ENCODE peak calls at places on chromosome 10, in seven cellular contexts. One of them, this sample, is unnamed.

GRCh38 chr10:68144709-68145108 is 35.4 kb downstream of the MYPN start:
- DNase-seq in Peyer's patch: no peak
- DNase-seq in adrenal gland: no peak
- DNase-seq in A673: no peak
- DNase-seq in BE2C: no peak
- DNase-seq in breast epithelium: no peak
- DNase-seq in mammary epithelial cell: no peak
- DNase-seq in this sample: no peak

GRCh38 chr10:28127881-28128280 is 129.0 kb upstream of the ODAD2 start:
- DNase-seq in Peyer's patch: no peak
- DNase-seq in adrenal gland: no peak
- DNase-seq in A673: no peak
- DNase-seq in BE2C: no peak
- DNase-seq in breast epithelium: no peak
- DNase-seq in mammary epithelial cell: no peak
- DNase-seq in this sample: peak; percentile 31

GRCh38 chr10:86053675-86054074 is 312.9 kb downstream of the GRID1 start:
- DNase-seq in Peyer's patch: no peak
- DNase-seq in adrenal gland: no peak
- DNase-seq in A673: no peak
- DNase-seq in BE2C: no peak
- DNase-seq in breast epithelium: no peak
- DNase-seq in mammary epithelial cell: no peak
- DNase-seq in this sample: no peak

GRCh38 chr10:22436893-22437619 is 91.8 kb downstream of the SPAG6 start:
- DNase-seq in Peyer's patch: peak; percentile 97
- DNase-seq in adrenal gland: peak; percentile 85
- DNase-seq in A673: peak; percentile 95
- DNase-seq in BE2C: peak; percentile 87
- DNase-seq in breast epithelium: peak; percentile 87
- DNase-seq in mammary epithelial cell: peak; percentile 77
- DNase-seq in this sample: peak; percentile 71

GRCh38 chr10:86393858-86394472 is 27.4 kb upstream of the GRID1 start:
- DNase-seq in Peyer's patch: no peak
- DNase-seq in adrenal gland: no peak
- DNase-seq in A673: no peak
- DNase-seq in BE2C: no peak
- DNase-seq in breast epithelium: no peak
- DNase-seq in mammary epithelial cell: no peak
- DNase-seq in this sample: no peak

GRCh38 chr10:98444314-98445006 is 2.3 kb downstream of the HPS1 start:
- DNase-seq in Peyer's patch: no peak
- DNase-seq in adrenal gland: no peak
- DNase-seq in A673: no peak
- DNase-seq in BE2C: no peak
- DNase-seq in breast epithelium: no peak
- DNase-seq in mammary epithelial cell: no peak
- DNase-seq in this sample: no peak

GRCh38 chr10:77493851-77494788 is 143.5 kb downstream of the KCNMA1 start:
- DNase-seq in Peyer's patch: no peak
- DNase-seq in adrenal gland: no peak
- DNase-seq in A673: peak; percentile 40
- DNase-seq in BE2C: peak; percentile 71
- DNase-seq in breast epithelium: no peak
- DNase-seq in mammary epithelial cell: peak; percentile 44
- DNase-seq in this sample: peak; percentile 30

GRCh38 chr10:10644317-10645111 is 373.2 kb upstream of the CELF2 start:
- DNase-seq in Peyer's patch: no peak
- DNase-seq in adrenal gland: no peak
- DNase-seq in A673: no peak
- DNase-seq in BE2C: no peak
- DNase-seq in breast epithelium: no peak
- DNase-seq in mammary epithelial cell: no peak
- DNase-seq in this sample: peak; percentile 35

GRCh38 chr10:28777911-28778310 is 100.6 kb downstream of the BAMBI start:
- DNase-seq in Peyer's patch: no peak
- DNase-seq in adrenal gland: no peak
- DNase-seq in A673: no peak
- DNase-seq in BE2C: no peak
- DNase-seq in breast epithelium: no peak
- DNase-seq in mammary epithelial cell: no peak
- DNase-seq in this sample: no peak

GRCh38 chr10:76649723-76650127 is 987.9 kb downstream of the KCNMA1 start:
- DNase-seq in Peyer's patch: no peak
- DNase-seq in adrenal gland: no peak
- DNase-seq in A673: peak; percentile 7
- DNase-seq in BE2C: no peak
- DNase-seq in breast epithelium: no peak
- DNase-seq in mammary epithelial cell: peak; percentile 13
- DNase-seq in this sample: peak; percentile 59

GRCh38 chr10:101301111-101301731 is 52.7 kb upstream of the BTRC start:
- DNase-seq in Peyer's patch: peak; percentile 67
- DNase-seq in adrenal gland: peak; percentile 66
- DNase-seq in A673: peak; percentile 50
- DNase-seq in BE2C: peak; percentile 71
- DNase-seq in breast epithelium: no peak
- DNase-seq in mammary epithelial cell: peak; percentile 64
- DNase-seq in this sample: peak; percentile 66

GRCh38 chr10:33010132-33011037 is 52.4 kb upstream of the ITGB1 start:
- DNase-seq in Peyer's patch: no peak
- DNase-seq in adrenal gland: no peak
- DNase-seq in A673: peak; percentile 60
- DNase-seq in BE2C: peak; percentile 16
- DNase-seq in breast epithelium: no peak
- DNase-seq in mammary epithelial cell: peak; percentile 97
- DNase-seq in this sample: peak; percentile 87

GRCh38 chr10:3467052-3467906 is 294.7 kb upstream of the PITRM1 start:
- DNase-seq in Peyer's patch: peak; percentile 74
- DNase-seq in adrenal gland: peak; percentile 52
- DNase-seq in A673: peak; percentile 41
- DNase-seq in BE2C: no peak
- DNase-seq in breast epithelium: peak; percentile 83
- DNase-seq in mammary epithelial cell: peak; percentile 97
- DNase-seq in this sample: peak; percentile 99

GRCh38 chr10:110005716-110006115 is 2.1 kb upstream of the ADD3 start:
- DNase-seq in Peyer's patch: peak; percentile 62
- DNase-seq in adrenal gland: peak; percentile 21
- DNase-seq in A673: peak; percentile 74
- DNase-seq in BE2C: peak; percentile 52
- DNase-seq in breast epithelium: no peak
- DNase-seq in mammary epithelial cell: peak; percentile 22
- DNase-seq in this sample: peak; percentile 35

GRCh38 chr10:29615195-29615594 is 19.6 kb downstream of the SVIL start:
- DNase-seq in Peyer's patch: no peak
- DNase-seq in adrenal gland: no peak
- DNase-seq in A673: no peak
- DNase-seq in BE2C: no peak
- DNase-seq in breast epithelium: no peak
- DNase-seq in mammary epithelial cell: no peak
- DNase-seq in this sample: no peak

GRCh38 chr10:16742165-16742960 is 74.9 kb downstream of the RSU1 start:
- DNase-seq in Peyer's patch: no peak
- DNase-seq in adrenal gland: peak; percentile 7
- DNase-seq in A673: peak; percentile 86
- DNase-seq in BE2C: no peak
- DNase-seq in breast epithelium: no peak
- DNase-seq in mammary epithelial cell: no peak
- DNase-seq in this sample: no peak

GRCh38 chr10:98273454-98273850 is 5.5 kb upstream of the LOXL4 start:
- DNase-seq in Peyer's patch: no peak
- DNase-seq in adrenal gland: no peak
- DNase-seq in A673: no peak
- DNase-seq in BE2C: no peak
- DNase-seq in breast epithelium: no peak
- DNase-seq in mammary epithelial cell: no peak
- DNase-seq in this sample: no peak

GRCh38 chr10:79413196-79413595 is 32.2 kb downstream of the ZCCHC24 start:
- DNase-seq in Peyer's patch: no peak
- DNase-seq in adrenal gland: peak; percentile 50
- DNase-seq in A673: no peak
- DNase-seq in BE2C: no peak
- DNase-seq in breast epithelium: peak; percentile 40
- DNase-seq in mammary epithelial cell: no peak
- DNase-seq in this sample: no peak

GRCh38 chr10:930415-931325 is 835 bp downstream of the LARP4B start:
- DNase-seq in Peyer's patch: peak; percentile 76
- DNase-seq in adrenal gland: peak; percentile 73
- DNase-seq in A673: peak; percentile 18
- DNase-seq in BE2C: peak; percentile 28
- DNase-seq in breast epithelium: peak; percentile 57
- DNase-seq in mammary epithelial cell: peak; percentile 50
- DNase-seq in this sample: peak; percentile 51

GRCh38 chr10:43225787-43226153 is 41.1 kb downstream of the RASGEF1A start:
- DNase-seq in Peyer's patch: peak; percentile 21
- DNase-seq in adrenal gland: peak; percentile 88
- DNase-seq in A673: no peak
- DNase-seq in BE2C: peak; percentile 6
- DNase-seq in breast epithelium: peak; percentile 51
- DNase-seq in mammary epithelial cell: no peak
- DNase-seq in this sample: no peak

GRCh38 chr10:92124524-92125168 is 166.2 kb downstream of the CPEB3 start:
- DNase-seq in Peyer's patch: no peak
- DNase-seq in adrenal gland: peak; percentile 60
- DNase-seq in A673: no peak
- DNase-seq in BE2C: no peak
- DNase-seq in breast epithelium: no peak
- DNase-seq in mammary epithelial cell: peak; percentile 80
- DNase-seq in this sample: peak; percentile 91

GRCh38 chr10:125161570-125162139 is 1.3 kb upstream of the CTBP2 start:
- DNase-seq in Peyer's patch: peak; percentile 46
- DNase-seq in adrenal gland: peak; percentile 41
- DNase-seq in A673: no peak
- DNase-seq in BE2C: no peak
- DNase-seq in breast epithelium: peak; percentile 67
- DNase-seq in mammary epithelial cell: no peak
- DNase-seq in this sample: peak; percentile 48

GRCh38 chr10:251982-252582 is 116.8 kb downstream of the ZMYND11 start:
- DNase-seq in Peyer's patch: no peak
- DNase-seq in adrenal gland: no peak
- DNase-seq in A673: no peak
- DNase-seq in BE2C: no peak
- DNase-seq in breast epithelium: no peak
- DNase-seq in mammary epithelial cell: no peak
- DNase-seq in this sample: no peak

GRCh38 chr10:52895066-52895465 is 122.5 kb upstream of the MBL2 start:
- DNase-seq in Peyer's patch: no peak
- DNase-seq in adrenal gland: no peak
- DNase-seq in A673: no peak
- DNase-seq in BE2C: no peak
- DNase-seq in breast epithelium: no peak
- DNase-seq in mammary epithelial cell: peak; percentile 33
- DNase-seq in this sample: no peak

GRCh38 chr10:111990734-111991133 is 192.8 kb downstream of the GPAM start:
- DNase-seq in Peyer's patch: no peak
- DNase-seq in adrenal gland: no peak
- DNase-seq in A673: peak; percentile 9
- DNase-seq in BE2C: peak; percentile 24
- DNase-seq in breast epithelium: no peak
- DNase-seq in mammary epithelial cell: no peak
- DNase-seq in this sample: no peak

GRCh38 chr10:97179731-97180366 is 5.9 kb downstream of the SLIT1 start:
- DNase-seq in Peyer's patch: no peak
- DNase-seq in adrenal gland: no peak
- DNase-seq in A673: peak; percentile 93
- DNase-seq in BE2C: peak; percentile 78
- DNase-seq in breast epithelium: peak; percentile 24
- DNase-seq in mammary epithelial cell: no peak
- DNase-seq in this sample: no peak

GRCh38 chr10:62732841-62733653 is 71.5 kb upstream of the ADO start:
- DNase-seq in Peyer's patch: no peak
- DNase-seq in adrenal gland: no peak
- DNase-seq in A673: no peak
- DNase-seq in BE2C: no peak
- DNase-seq in breast epithelium: no peak
- DNase-seq in mammary epithelial cell: peak; percentile 95
- DNase-seq in this sample: peak; percentile 95

GRCh38 chr10:55470840-55471239 is 669.8 kb upstream of the PCDH15 start:
- DNase-seq in Peyer's patch: no peak
- DNase-seq in adrenal gland: no peak
- DNase-seq in A673: no peak
- DNase-seq in BE2C: no peak
- DNase-seq in breast epithelium: no peak
- DNase-seq in mammary epithelial cell: no peak
- DNase-seq in this sample: no peak

GRCh38 chr10:73522263-73522662 is 26.4 kb upstream of the PPP3CB start:
- DNase-seq in Peyer's patch: no peak
- DNase-seq in adrenal gland: no peak
- DNase-seq in A673: no peak
- DNase-seq in BE2C: no peak
- DNase-seq in breast epithelium: no peak
- DNase-seq in mammary epithelial cell: no peak
- DNase-seq in this sample: no peak

GRCh38 chr10:89710748-89711147 is 9.4 kb downstream of the KIF20B start:
- DNase-seq in Peyer's patch: no peak
- DNase-seq in adrenal gland: no peak
- DNase-seq in A673: no peak
- DNase-seq in BE2C: no peak
- DNase-seq in breast epithelium: no peak
- DNase-seq in mammary epithelial cell: no peak
- DNase-seq in this sample: peak; percentile 13
- H3K4me3 ChIP-seq in Peyer's patch: no peak overlapping the region
- H3K4me3 ChIP-seq in adrenal gland: no peak overlapping the region
- H3K4me3 ChIP-seq in A673: no peak overlapping the region
- H3K4me3 ChIP-seq in BE2C: no peak overlapping the region
- H3K4me3 ChIP-seq in breast epithelium: no peak overlapping the region
- H3K4me3 ChIP-seq in mammary epithelial cell: no peak overlapping the region
- H3K4me3 ChIP-seq in this sample: no peak overlapping the region

GRCh38 chr10:83310688-83311087 is 828.6 kb upstream of the GHITM start:
- DNase-seq in Peyer's patch: no peak
- DNase-seq in adrenal gland: no peak
- DNase-seq in A673: no peak
- DNase-seq in BE2C: no peak
- DNase-seq in breast epithelium: no peak
- DNase-seq in mammary epithelial cell: no peak
- DNase-seq in this sample: no peak
- TF ChIP-seq CTCF in Peyer's patch: no peak
- TF ChIP-seq CTCF in adrenal gland: no peak
- TF ChIP-seq CTCF in A673: no peak
- TF ChIP-seq CTCF in BE2C: no peak
- TF ChIP-seq CTCF in breast epithelium: no peak
- TF ChIP-seq CTCF in mammary epithelial cell: peak; percentile 15
- TF ChIP-seq CTCF in this sample: no peak

DNA sequence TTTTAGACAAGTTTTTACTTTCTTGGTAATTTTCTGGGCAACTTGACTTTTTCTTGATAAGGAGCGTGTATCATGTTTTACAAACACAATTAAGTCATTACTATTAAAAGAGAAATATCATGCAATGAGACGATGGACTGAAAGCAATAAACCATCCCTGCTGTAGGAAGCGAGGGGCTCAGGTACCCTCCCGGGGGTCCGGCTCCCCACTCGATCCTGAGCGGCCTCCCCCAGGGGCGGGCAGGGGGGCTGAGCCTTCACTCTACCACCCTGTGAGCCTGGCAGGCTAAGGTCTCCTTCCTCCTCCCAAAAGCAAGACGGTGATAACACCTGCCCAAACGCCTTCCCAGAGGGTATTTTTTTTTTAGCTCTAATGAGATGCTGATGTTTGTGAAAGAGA is 51.8 kb upstream of the ADGRA1 start:
- DNase-seq in Peyer's patch: no peak
- DNase-seq in adrenal gland: no peak
- DNase-seq in A673: no peak
- DNase-seq in BE2C: no peak
- DNase-seq in breast epithelium: no peak
- DNase-seq in mammary epithelial cell: no peak
- DNase-seq in this sample: no peak
- H3K27me3 ChIP-seq in Peyer's patch: no peaks in the 10 kb centered on the region
- H3K27me3 ChIP-seq in adrenal gland: peaks cover 7% of the 10 kb centered on the region
- H3K27me3 ChIP-seq in A673: peaks cover 69% of the 10 kb centered on the region
- H3K27me3 ChIP-seq in BE2C: peaks cover 27% of the 10 kb centered on the region
- H3K27me3 ChIP-seq in breast epithelium: peaks cover 75% of the 10 kb centered on the region
- H3K27me3 ChIP-seq in mammary epithelial cell: no peaks in the 10 kb centered on the region
- H3K27me3 ChIP-seq in this sample: no peaks in the 10 kb centered on the region

GRCh38 chr10:87861034-87861433 is 2.3 kb downstream of the KLLN start:
- DNase-seq in Peyer's patch: no peak
- DNase-seq in adrenal gland: no peak
- DNase-seq in A673: no peak
- DNase-seq in BE2C: no peak
- DNase-seq in breast epithelium: no peak
- DNase-seq in mammary epithelial cell: no peak
- DNase-seq in this sample: no peak
- H3K4me3 ChIP-seq in Peyer's patch: peak overlapping the region; percentile 84
- H3K4me3 ChIP-seq in adrenal gland: no peak overlapping the region
- H3K4me3 ChIP-seq in A673: no peak overlapping the region
- H3K4me3 ChIP-seq in BE2C: peak overlapping the region; percentile 7
- H3K4me3 ChIP-seq in breast epithelium: peak overlapping the region; percentile 73
- H3K4me3 ChIP-seq in mammary epithelial cell: no peak overlapping the region
- H3K4me3 ChIP-seq in this sample: no peak overlapping the region

This sample was measured in bronchial epithelial cell.